ENCODE peak calls at places on chromosome 5, in eight cellular contexts. P is amniotic stem cell; L is stimulated activated CD4-positive, alpha-beta T cell treated with anti-CD3 and anti-CD28 coated beads, Interleukin-2, amount 100 ng/mL, for 48 hours; R is RWPE1; T is T1000; O is Right ventricle myocardium superior; I is GM12865; D is T-cell. C is an unnamed sample.

GRCh38 chr5:166354277-166354676 is 1937.2 kb upstream of the WWC1 start:
- DNase-seq in P (no peak), L (no peak), R (no peak), T (no peak), O (no peak), I (no peak), D (no peak), C (no peak)

GRCh38 chr5:14569948-14570691 is 11.5 kb upstream of the OTULINL start:
- DNase-seq in P (no peak), L (no peak), R (no peak), T (no peak), O (no peak), I (no peak), D (no peak), C (no peak)

GRCh38 chr5:15690611-15691010 is 190.6 kb downstream of the FBXL7 start:
- DNase-seq in P (no peak), L (no peak), R (no peak), T (no peak), O (no peak), I (no peak), D (no peak), C (no peak)

GRCh38 chr5:154498597-154499393 is 20.8 kb upstream of the HAND1 start:
- DNase-seq in P (no peak), L (no peak), R (no peak), T (no peak), O (no peak), I (no peak), D (no peak), C (no peak)

GRCh38 chr5:148559461-148559860 is 94.9 kb downstream of the HTR4 start:
- DNase-seq in P (no peak), L (no peak), R (no peak), T (no peak), O (no peak), I (no peak), D (no peak), C (no peak)

GRCh38 chr5:72108200-72109050 is 1.1 kb downstream of the MAP1B start:
- DNase-seq in P (no peak), L (no peak), R (peak; percentile 79), T (peak; percentile 41), O (peak; percentile 86), I (no peak), D (no peak), C (no peak)

GRCh38 chr5:128462330-128462729 is 75.7 kb downstream of the FBN2 start:
- DNase-seq in P (no peak), L (no peak), R (no peak), T (no peak), O (no peak), I (no peak), D (no peak), C (no peak)

GRCh38 chr5:107072440-107072839 is 598.3 kb downstream of the EFNA5 start:
- DNase-seq in P (no peak), L (no peak), R (no peak), T (no peak), O (no peak), I (no peak), D (no peak), C (no peak)

GRCh38 chr5:124342586-124342985 is 403.9 kb downstream of the ZNF608 start:
- DNase-seq in P (no peak), L (no peak), R (no peak), T (no peak), O (no peak), I (no peak), D (no peak), C (no peak)

GRCh38 chr5:6410421-6410820 is 32.1 kb upstream of the MED10 start:
- DNase-seq in P (no peak), L (no peak), R (no peak), T (no peak), O (no peak), I (no peak), D (no peak), C (no peak)